ENCODE peak calls at places on chromosomes 7 and 10, in ten cellular contexts. U, L, Z, W, P, Y, H, K, I and M are unnamed samples.
A peak's percentile ranks its signal among the peaks of the same experiment; 100 is the strongest.

GRCh38 chr7:43756368-43757072 is 2.0 kb upstream of the BLVRA start:
- DNase-seq in K (no peak), P (no peak), L (peak; percentile 18), U (peak; percentile 59), Y (peak; percentile 71), H (no peak), W (no peak), I (no peak), Z (no peak), M (no peak)

GRCh38 chr10:100621360-100622205 is 85.8 kb downstream of the HIF1AN start:
- DNase-seq in I (no peak), H (peak; percentile 28), L (no peak), Y (peak; percentile 52), P (peak; percentile 30), W (peak; percentile 24), Z (no peak), U (no peak), K (peak; percentile 39), M (no peak)

GRCh38 chr7:155323001-155323638 is 25.4 kb downstream of the INSIG1 start:
- DNase-seq in K (no peak), U (no peak), H (no peak), W (no peak), P (no peak), L (no peak), Y (no peak), I (no peak), Z (no peak), M (no peak)

GRCh38 chr7:105677803-105678583 is 96.7 kb upstream of the EFCAB10 start:
- DNase-seq in Y (no peak), U (no peak), Z (no peak), W (no peak), P (no peak), K (no peak), H (no peak), I (no peak), L (no peak), M (peak; percentile 6)

GRCh38 chr10:14603539-14604102 is 171.1 kb downstream of the FAM107B start:
- DNase-seq in U (no peak), L (no peak), Y (no peak), H (no peak), K (no peak), W (no peak), I (peak; percentile 15), P (peak; percentile 70), Z (no peak), M (no peak)

GRCh38 chr10:132681858-132682755 is 103.8 kb downstream of the NKX6-2 start:
- DNase-seq in W (no peak), H (peak; percentile 57), U (no peak), P (peak; percentile 53), I (no peak), L (no peak), Y (no peak), Z (no peak), K (peak; percentile 17), M (no peak)

GRCh38 chr7:16514729-16515128 is 11.9 kb upstream of the LRRC72 start:
- DNase-seq in K (no peak), L (no peak), H (no peak), I (no peak), Z (no peak), Y (no peak), W (no peak), P (no peak), U (no peak), M (no peak)

GRCh38 chr7:37065779-37066271 is 341.5 kb upstream of the AOAH start:
- DNase-seq in U (peak; percentile 72), I (no peak), K (no peak), Z (no peak), H (no peak), L (no peak), W (no peak), Y (peak; percentile 41), P (no peak), M (no peak)

GRCh38 chr10:87845624-87846377 is 17.5 kb downstream of the KLLN start:
- DNase-seq in U (peak; percentile 63), L (no peak), Z (no peak), P (no peak), Y (peak; percentile 86), H (no peak), K (no peak), I (no peak), W (peak; percentile 94), M (no peak)

GRCh38 chr10:78729366-78729765 is 339.4 kb upstream of the ZMIZ1 start:
- DNase-seq in W (no peak), P (no peak), U (no peak), Y (no peak), I (no peak), L (no peak), K (no peak), H (no peak), Z (no peak), M (no peak)

GRCh38 chr10:78728176-78728575 is 340.6 kb upstream of the ZMIZ1 start:
- DNase-seq in Y (no peak), Z (no peak), U (no peak), K (no peak), H (no peak), P (no peak), W (no peak), L (no peak), I (no peak), M (no peak)

GRCh38 chr10:78726171-78726570 is 342.6 kb upstream of the ZMIZ1 start:
- DNase-seq in I (no peak), W (no peak), Y (no peak), P (no peak), H (no peak), K (no peak), Z (no peak), L (no peak), U (no peak), M (no peak)

GRCh38 chr10:78727251-78727650 is 341.5 kb upstream of the ZMIZ1 start:
- DNase-seq in H (no peak), U (no peak), Y (no peak), Z (no peak), W (no peak), P (no peak), L (no peak), K (no peak), I (no peak), M (no peak)

GRCh38 chr10:78727728-78728127 is 341.0 kb upstream of the ZMIZ1 start:
- DNase-seq in P (no peak), H (no peak), K (no peak), I (peak; percentile 21), W (no peak), L (peak; percentile 73), Z (no peak), Y (no peak), U (no peak), M (no peak)
- H3K27ac ChIP-seq in P (no peak overlapping the region), H (no peak overlapping the region), K (no peak overlapping the region), I (peak overlapping the region; percentile 76), W (no peak overlapping the region), L (peak overlapping the region; percentile 62), Z (no peak overlapping the region), Y (peak overlapping the region; percentile 79), U (no peak overlapping the region), M (no peak overlapping the region)

DNA sequence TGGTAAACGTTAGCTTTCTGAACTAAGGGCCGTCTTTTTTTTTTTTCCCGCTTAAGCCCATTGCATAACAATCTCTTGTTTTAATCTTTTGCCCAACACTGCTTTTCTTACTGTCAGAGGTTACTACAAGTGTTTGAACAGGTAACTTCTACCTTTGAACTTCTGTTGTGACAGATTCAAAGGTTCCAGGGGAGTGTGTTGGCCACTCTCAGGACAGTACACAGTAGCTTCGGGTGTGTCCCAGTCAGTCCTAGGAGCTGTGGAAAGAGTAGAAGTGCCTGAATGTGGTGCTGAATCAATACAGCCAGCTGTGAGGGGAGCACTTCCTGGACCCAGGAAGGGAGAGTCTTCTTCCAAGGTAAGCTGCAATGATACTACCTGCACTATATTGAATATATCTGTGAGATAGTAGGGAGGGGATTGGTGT is at the start of gene ACSL5:
- DNase-seq in I (no peak), H (no peak), L (no peak), Z (peak; percentile 95), P (no peak), K (peak; percentile 32), W (no peak), U (no peak), Y (no peak), M (no peak)
- H3K4me1 ChIP-seq in I (no peaks in the 10 kb centered on the region), H (no peaks in the 10 kb centered on the region), L (peaks cover 5% of the 10 kb centered on the region), Z (peaks cover 66% of the 10 kb centered on the region), P (peaks cover 38% of the 10 kb centered on the region), K (no peaks in the 10 kb centered on the region), W (no peaks in the 10 kb centered on the region), U (peaks cover 10% of the 10 kb centered on the region), Y (no peaks in the 10 kb centered on the region), M (peaks cover 8% of the 10 kb centered on the region)

GRCh38 chr10:102712843-102713242 is 1.4 kb downstream of the ARL3 start:
- DNase-seq in H (no peak), W (no peak), P (no peak), L (no peak), U (no peak), I (no peak), Z (no peak), Y (no peak), K (no peak), M (no peak)
- H3K27ac ChIP-seq in H (peak overlapping the region; percentile 90), W (no peak overlapping the region), P (peak overlapping the region; percentile 87), L (no peak overlapping the region), U (peak overlapping the region; percentile 82), I (peak overlapping the region; percentile 82), Z (peak overlapping the region; percentile 73), Y (peak overlapping the region; percentile 85), K (no peak overlapping the region), M (no peak overlapping the region)

GRCh38 chr7:3995187-3995586 is 686.9 kb upstream of the FOXK1 start:
- DNase-seq in U (no peak), W (peak; percentile 15), K (peak; percentile 93), I (no peak), Y (no peak), H (no peak), L (no peak), Z (peak; percentile 19), P (no peak), M (no peak)

GRCh38 chr7:3998060-3998459 is 684.0 kb upstream of the FOXK1 start:
- DNase-seq in P (no peak), Z (no peak), W (no peak), H (peak; percentile 38), L (no peak), K (no peak), U (no peak), I (no peak), Y (no peak), M (no peak)

GRCh38 chr7:3991771-3992231 is 690.3 kb upstream of the FOXK1 start:
- DNase-seq in U (no peak), H (no peak), K (no peak), I (no peak), L (no peak), Y (no peak), W (no peak), Z (no peak), P (no peak), M (no peak)

GRCh38 chr7:3992841-3993240 is 689.3 kb upstream of the FOXK1 start:
- DNase-seq in W (no peak), P (no peak), U (no peak), L (no peak), Z (no peak), K (no peak), H (no peak), Y (no peak), I (no peak), M (no peak)

GRCh38 chr7:3994764-3995163 is 687.3 kb upstream of the FOXK1 start:
- DNase-seq in K (no peak), L (no peak), H (no peak), W (no peak), Y (no peak), P (no peak), Z (no peak), I (no peak), U (no peak), M (no peak)
- H3K4me1 ChIP-seq in K (no peaks in the 10 kb centered on the region), L (no peaks in the 10 kb centered on the region), H (no peaks in the 10 kb centered on the region), W (no peaks in the 10 kb centered on the region), Y (no peaks in the 10 kb centered on the region), P (no peaks in the 10 kb centered on the region), Z (no peaks in the 10 kb centered on the region), I (no peaks in the 10 kb centered on the region), U (no peaks in the 10 kb centered on the region), M (no peaks in the 10 kb centered on the region)